ENCODE peak calls at places on chromosomes 12 and 14, in six cellular contexts. R, J, C, P, B and X are unnamed samples.

GRCh38 chr12:47576256-47576655 is 129.6 kb downstream of the RPAP3 start:
- DNase-seq in B (no peak), J (no peak), P (no peak), C (no peak), R (no peak), X (no peak)

GRCh38 chr12:69405466-69405865 is 45.9 kb downstream of the YEATS4 start:
- DNase-seq in P (no peak), C (peak; percentile 92), R (no peak), J (no peak), B (peak; percentile 99), X (peak; percentile 90)

GRCh38 chr12:21334100-21334499 is 617 bp downstream of the SLCO1A2 start:
- DNase-seq in R (no peak), J (no peak), C (no peak), P (no peak), B (no peak), X (no peak)

GRCh38 chr12:95282266-95282665 is 64.7 kb downstream of the VEZT start:
- DNase-seq in P (no peak), B (peak; percentile 51), R (no peak), J (no peak), C (no peak), X (peak; percentile 23)

GRCh38 chr14:22418631-22419030 is 170.4 kb downstream of the DAD1 start:
- DNase-seq in B (no peak), C (no peak), R (no peak), J (peak; percentile 93), P (no peak), X (no peak)

GRCh38 chr12:131980263-131980662 is 30.5 kb downstream of the EP400 start:
- DNase-seq in J (peak; percentile 49), B (no peak), P (peak; percentile 6), C (no peak), R (no peak), X (no peak)

GRCh38 chr12:132159555-132160003 is 15.3 kb downstream of the NOC4L start:
- DNase-seq in R (no peak), J (no peak), P (no peak), C (no peak), B (no peak), X (no peak)

GRCh38 chr14:103527408-103528157 is 1.4 kb upstream of the TRMT61A start:
- DNase-seq in J (peak; percentile 90), R (no peak), B (peak; percentile 22), C (no peak), P (no peak), X (no peak)

GRCh38 chr14:50677527-50678063 is 9.5 kb upstream of the SAV1 start:
- DNase-seq in J (no peak), C (peak; percentile 53), R (no peak), P (no peak), B (peak; percentile 39), X (peak; percentile 49)

GRCh38 chr12:71216725-71217579 is 59.2 kb upstream of the TSPAN8 start:
- DNase-seq in B (peak; percentile 2), C (peak; percentile 7), P (peak; percentile 4), R (no peak), J (peak; percentile 67), X (no peak)

GRCh38 chr12:107632246-107632645 is 53.4 kb upstream of the PWP1 start:
- DNase-seq in P (no peak), B (peak; percentile 4), R (no peak), C (no peak), J (no peak), X (no peak)

GRCh38 chr14:68127166-68127565 is 307.6 kb downstream of the RAD51B start:
- DNase-seq in B (no peak), R (no peak), C (no peak), P (no peak), J (no peak), X (no peak)

GRCh38 chr12:113853491-113853890 is 112.6 kb downstream of the RBM19 start:
- DNase-seq in P (no peak), C (no peak), J (no peak), R (no peak), B (no peak), X (no peak)

GRCh38 chr12:13986031-13986430 is 4.6 kb upstream of the GRIN2B start:
- DNase-seq in R (no peak), B (no peak), C (no peak), P (no peak), J (no peak), X (no peak)

GRCh38 chr12:13981296-13981962 is at the start of gene GRIN2B:
- DNase-seq in B (no peak), C (no peak), P (no peak), J (no peak), R (no peak), X (no peak)

GRCh38 chr12:13980548-13981295 is 680 bp downstream of the GRIN2B start:
- DNase-seq in P (no peak), R (no peak), B (no peak), C (no peak), J (no peak), X (no peak)

GRCh38 chr12:13976880-13977279 is 4.5 kb downstream of the GRIN2B start:
- DNase-seq in C (no peak), P (no peak), R (no peak), J (peak; percentile 45), B (no peak), X (no peak)

GRCh38 chr12:13982010-13982409 is 608 bp upstream of the GRIN2B start:
- DNase-seq in B (no peak), P (no peak), R (no peak), C (no peak), J (no peak), X (no peak)
- H3K4me3 ChIP-seq in B (no peak overlapping the region), P (no peak overlapping the region), R (peak overlapping the region; percentile 33), C (no peak overlapping the region), J (no peak overlapping the region), X (no peak overlapping the region)

GRCh38 chr12:120447992-120448391 is 1.7 kb downstream of the GATC start:
- DNase-seq in C (no peak), B (no peak), J (peak; percentile 37), P (no peak), R (peak; percentile 11), X (no peak)
- H3K4me3 ChIP-seq in C (no peak overlapping the region), B (no peak overlapping the region), J (peak overlapping the region; percentile 86), P (no peak overlapping the region), R (no peak overlapping the region), X (no peak overlapping the region)

GRCh38 chr12:94193168-94193567 is 44.8 kb downstream of the PLXNC1 start:
- DNase-seq in P (no peak), R (no peak), J (peak; percentile 87), C (no peak), B (no peak), X (no peak)
- H3K4me3 ChIP-seq in P (no peak overlapping the region), R (no peak overlapping the region), J (no peak overlapping the region), C (no peak overlapping the region), B (no peak overlapping the region), X (no peak overlapping the region)

GRCh38 chr14:105268736-105269354 is 20.5 kb downstream of the BTBD6 start:
- DNase-seq in R (no peak), J (no peak), C (no peak), P (no peak), B (no peak), X (no peak)

GRCh38 chr14:105269405-105269804 is 21.1 kb downstream of the BTBD6 start:
- DNase-seq in C (no peak), R (no peak), B (no peak), P (no peak), J (no peak), X (no peak)

GRCh38 chr14:105273062-105273461 is 24.7 kb downstream of the BTBD6 start:
- DNase-seq in R (no peak), J (no peak), C (no peak), B (no peak), P (no peak), X (no peak)

GRCh38 chr14:105272623-105273022 is 24.3 kb downstream of the BTBD6 start:
- DNase-seq in J (no peak), C (no peak), R (no peak), B (no peak), P (no peak), X (no peak)

GRCh38 chr14:105271224-105271890 is 23.0 kb downstream of the BTBD6 start:
- DNase-seq in C (no peak), R (no peak), P (no peak), B (no peak), J (no peak), X (no peak)
- H3K4me3 ChIP-seq in C (no peak overlapping the region), R (no peak overlapping the region), P (no peak overlapping the region), B (no peak overlapping the region), J (no peak overlapping the region), X (no peak overlapping the region)

GRCh38 chr12:53696285-53696654 is 20.4 kb upstream of the ATP5MC2 start:
- DNase-seq in C (peak; percentile 59), B (peak; percentile 90), P (peak; percentile 38), R (no peak), J (peak; percentile 69), X (peak; percentile 53)

GRCh38 chr12:53695148-53696138 is 19.6 kb upstream of the ATP5MC2 start:
- DNase-seq in R (no peak), C (peak; percentile 54), B (peak; percentile 39), P (no peak), J (no peak), X (no peak)

GRCh38 chr12:53698948-53699672 is 23.2 kb upstream of the ATP5MC2 start:
- DNase-seq in R (no peak), B (no peak), C (no peak), P (no peak), J (no peak), X (no peak)

GRCh38 chr12:53694746-53695145 is 18.9 kb upstream of the ATP5MC2 start:
- DNase-seq in R (no peak), B (no peak), J (no peak), C (no peak), P (no peak), X (no peak)

DNA sequence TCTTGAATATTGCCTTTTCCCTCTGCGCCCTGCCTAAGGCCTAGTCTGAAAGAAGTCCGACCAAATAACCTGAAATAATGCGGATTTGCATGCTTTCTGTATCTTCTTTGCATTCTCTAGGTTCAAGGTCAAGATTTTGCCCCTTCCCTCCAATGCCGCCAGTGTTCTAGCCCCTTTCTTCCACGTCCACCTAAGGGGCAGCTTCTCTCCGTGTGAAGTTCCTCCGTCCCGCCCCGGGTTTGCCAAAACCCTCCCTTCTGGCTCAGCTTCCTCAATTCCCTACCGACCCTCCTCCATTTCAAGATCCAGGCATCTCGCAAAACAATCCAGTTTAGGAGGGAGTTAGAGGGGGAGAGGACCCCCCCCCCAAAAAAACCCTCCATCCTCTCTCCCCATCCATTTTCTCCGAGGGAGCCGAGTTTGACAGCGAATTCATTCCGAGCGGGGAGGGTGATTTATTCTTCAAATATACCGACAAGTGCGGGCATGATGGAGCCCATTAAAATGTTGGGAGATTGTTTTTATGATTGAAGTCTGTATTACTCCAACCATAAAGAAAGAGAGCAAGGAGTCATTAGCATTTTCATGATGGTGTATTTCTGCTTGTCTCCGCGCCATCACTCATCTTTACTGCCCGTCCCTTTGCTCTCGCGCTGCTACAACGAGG is 20.9 kb upstream of the ATP5MC2 start:
- DNase-seq in R (no peak), P (no peak), C (no peak), B (no peak), J (no peak), X (no peak)
- H3K4me3 ChIP-seq in R (peak overlapping the region; percentile 11), P (peak overlapping the region; percentile 9), C (no peak overlapping the region), B (peak overlapping the region; percentile 27), J (no peak overlapping the region), X (no peak overlapping the region)